ENCODE peak calls at places on chromosomes 5 and 9, in ten cellular contexts. One of them, this sample, is unnamed. For H3K36me3, the result is how much of the 10 kb centered on the place peaks cover.

GRCh38 chr5:160119142-160119904 is at the start of gene PWWP2A:
- DNase-seq in fibroblast of lung: peak
- DNase-seq in kidney: peak
- DNase-seq in CD8-positive, alpha-beta T cell: peak
- DNase-seq in heart left ventricle: peak
- DNase-seq in A673: peak
- DNase-seq in PC-3: peak
- DNase-seq in astrocyte: peak
- DNase-seq in psoas muscle: peak
- DNase-seq in right lobe of liver: peak
- DNase-seq in this sample: peak

GRCh38 chr5:73274870-73275756 is 102.1 kb downstream of the TMEM174 start:
- DNase-seq in fibroblast of lung: no peak
- DNase-seq in kidney: peak
- DNase-seq in CD8-positive, alpha-beta T cell: no peak
- DNase-seq in heart left ventricle: no peak
- DNase-seq in A673: no peak
- DNase-seq in PC-3: no peak
- DNase-seq in astrocyte: no peak
- DNase-seq in psoas muscle: peak
- DNase-seq in right lobe of liver: no peak
- DNase-seq in this sample: no peak

GRCh38 chr9:20419552-20419951 is 202.7 kb downstream of the MLLT3 start:
- DNase-seq in fibroblast of lung: no peak
- DNase-seq in kidney: no peak
- DNase-seq in CD8-positive, alpha-beta T cell: no peak
- DNase-seq in heart left ventricle: no peak
- DNase-seq in A673: no peak
- DNase-seq in PC-3: no peak
- DNase-seq in astrocyte: no peak
- DNase-seq in psoas muscle: no peak
- DNase-seq in right lobe of liver: no peak
- DNase-seq in this sample: no peak

GRCh38 chr9:70600479-70600878 is 186.0 kb upstream of the KLF9 start:
- DNase-seq in fibroblast of lung: peak
- DNase-seq in kidney: peak
- DNase-seq in CD8-positive, alpha-beta T cell: no peak
- DNase-seq in heart left ventricle: peak
- DNase-seq in A673: no peak
- DNase-seq in PC-3: no peak
- DNase-seq in astrocyte: peak
- DNase-seq in psoas muscle: peak
- DNase-seq in right lobe of liver: no peak
- DNase-seq in this sample: no peak

GRCh38 chr9:122205176-122205575 is 23.6 kb downstream of the LHX6 start:
- DNase-seq in fibroblast of lung: no peak
- DNase-seq in kidney: peak
- DNase-seq in CD8-positive, alpha-beta T cell: no peak
- DNase-seq in heart left ventricle: no peak
- DNase-seq in A673: no peak
- DNase-seq in PC-3: no peak
- DNase-seq in astrocyte: no peak
- DNase-seq in psoas muscle: no peak
- DNase-seq in right lobe of liver: no peak
- DNase-seq in this sample: no peak

GRCh38 chr9:3852545-3852944 is 326.7 kb upstream of the RFX3 start:
- DNase-seq in fibroblast of lung: no peak
- DNase-seq in kidney: no peak
- DNase-seq in CD8-positive, alpha-beta T cell: no peak
- DNase-seq in heart left ventricle: no peak
- DNase-seq in A673: no peak
- DNase-seq in PC-3: no peak
- DNase-seq in astrocyte: no peak
- DNase-seq in psoas muscle: no peak
- DNase-seq in right lobe of liver: no peak
- DNase-seq in this sample: no peak

GRCh38 chr9:4604678-4605095 is 57.4 kb upstream of the PLPP6 start:
- DNase-seq in fibroblast of lung: peak
- DNase-seq in kidney: no peak
- DNase-seq in CD8-positive, alpha-beta T cell: peak
- DNase-seq in heart left ventricle: peak
- DNase-seq in A673: peak
- DNase-seq in PC-3: peak
- DNase-seq in astrocyte: peak
- DNase-seq in psoas muscle: no peak
- DNase-seq in right lobe of liver: peak
- DNase-seq in this sample: peak

GRCh38 chr9:86732514-86732913 is 214.8 kb downstream of the GAS1 start:
- DNase-seq in fibroblast of lung: peak
- DNase-seq in kidney: no peak
- DNase-seq in CD8-positive, alpha-beta T cell: no peak
- DNase-seq in heart left ventricle: no peak
- DNase-seq in A673: peak
- DNase-seq in PC-3: peak
- DNase-seq in astrocyte: peak
- DNase-seq in psoas muscle: peak
- DNase-seq in right lobe of liver: no peak
- DNase-seq in this sample: peak

GRCh38 chr9:116099821-116100220 is 53.8 kb upstream of the PAPPA start:
- DNase-seq in fibroblast of lung: peak
- DNase-seq in kidney: no peak
- DNase-seq in CD8-positive, alpha-beta T cell: no peak
- DNase-seq in heart left ventricle: no peak
- DNase-seq in A673: no peak
- DNase-seq in PC-3: no peak
- DNase-seq in astrocyte: peak
- DNase-seq in psoas muscle: no peak
- DNase-seq in right lobe of liver: no peak
- DNase-seq in this sample: peak

GRCh38 chr5:1096792-1097191 is 15.1 kb downstream of the SLC12A7 start:
- DNase-seq in fibroblast of lung: no peak
- DNase-seq in kidney: no peak
- DNase-seq in CD8-positive, alpha-beta T cell: no peak
- DNase-seq in heart left ventricle: no peak
- DNase-seq in A673: peak
- DNase-seq in PC-3: no peak
- DNase-seq in astrocyte: no peak
- DNase-seq in psoas muscle: no peak
- DNase-seq in right lobe of liver: no peak
- DNase-seq in this sample: no peak

GRCh38 chr9:95004452-95005275 is 278.2 kb downstream of the AOPEP start:
- DNase-seq in fibroblast of lung: peak
- DNase-seq in kidney: peak
- DNase-seq in CD8-positive, alpha-beta T cell: peak
- DNase-seq in heart left ventricle: peak
- DNase-seq in A673: peak
- DNase-seq in PC-3: peak
- DNase-seq in astrocyte: no peak
- DNase-seq in psoas muscle: peak
- DNase-seq in right lobe of liver: peak
- DNase-seq in this sample: no peak

GRCh38 chr9:26245072-26245471 is 566.8 kb upstream of the TUSC1 start:
- DNase-seq in fibroblast of lung: no peak
- DNase-seq in kidney: no peak
- DNase-seq in CD8-positive, alpha-beta T cell: no peak
- DNase-seq in heart left ventricle: no peak
- DNase-seq in A673: no peak
- DNase-seq in PC-3: no peak
- DNase-seq in astrocyte: no peak
- DNase-seq in psoas muscle: no peak
- DNase-seq in right lobe of liver: no peak
- DNase-seq in this sample: no peak

DNA sequence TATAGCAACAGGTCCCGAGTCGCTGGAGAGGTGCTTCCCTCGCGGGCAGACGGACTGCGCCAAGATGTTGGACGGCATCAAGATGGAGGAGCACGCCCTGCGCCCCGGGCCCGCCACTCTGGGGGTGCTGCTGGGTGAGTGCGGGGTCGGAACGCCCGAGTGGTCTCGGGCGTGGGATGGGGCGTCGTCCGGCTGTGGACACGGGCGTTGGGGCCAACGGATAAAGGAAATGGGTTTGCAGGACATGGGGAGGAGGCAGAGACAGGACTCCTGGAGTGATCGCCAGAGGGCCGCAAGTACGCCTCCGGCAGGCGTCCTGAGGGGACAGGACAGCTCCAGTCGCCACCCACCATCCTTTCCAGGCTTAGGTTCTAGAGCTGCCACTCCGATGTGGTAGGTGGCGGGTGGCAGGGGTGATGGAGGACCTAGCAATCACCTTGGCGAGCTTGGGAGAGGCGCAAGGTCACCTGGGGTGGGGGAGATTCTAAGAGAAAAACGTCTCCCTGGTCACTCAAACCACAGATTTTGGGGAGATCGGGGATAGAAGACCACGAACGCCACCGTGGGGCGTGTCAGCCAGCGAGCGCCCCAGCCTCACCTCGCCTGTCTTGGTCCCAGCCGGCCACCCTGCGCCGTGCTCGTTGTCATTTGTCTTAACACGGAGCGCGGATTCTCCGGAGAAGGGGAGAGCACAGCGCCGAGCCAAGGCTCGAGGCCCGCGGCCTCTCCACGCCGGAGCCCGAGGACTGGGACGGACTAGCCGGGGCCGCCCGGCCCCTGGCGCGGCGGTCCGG is 924 bp downstream of the LMX1B start:
- DNase-seq in fibroblast of lung: no peak
- DNase-seq in kidney: peak
- DNase-seq in CD8-positive, alpha-beta T cell: no peak
- DNase-seq in heart left ventricle: no peak
- DNase-seq in A673: no peak
- DNase-seq in PC-3: no peak
- DNase-seq in astrocyte: no peak
- DNase-seq in psoas muscle: no peak
- DNase-seq in right lobe of liver: no peak
- DNase-seq in this sample: no peak
- H3K4me3 ChIP-seq in fibroblast of lung: no peak
- H3K4me3 ChIP-seq in kidney: no peak
- H3K4me3 ChIP-seq in CD8-positive, alpha-beta T cell: no peak
- H3K4me3 ChIP-seq in heart left ventricle: no peak
- H3K4me3 ChIP-seq in A673: no peak
- H3K4me3 ChIP-seq in PC-3: no peak
- H3K4me3 ChIP-seq in astrocyte: no peak
- H3K4me3 ChIP-seq in psoas muscle: peak
- H3K4me3 ChIP-seq in right lobe of liver: no peak
- H3K4me3 ChIP-seq in this sample: no peak

GRCh38 chr9:125431741-125432271 is 170.2 kb downstream of the GAPVD1 start:
- DNase-seq in fibroblast of lung: no peak
- DNase-seq in kidney: peak
- DNase-seq in CD8-positive, alpha-beta T cell: no peak
- DNase-seq in heart left ventricle: no peak
- DNase-seq in A673: no peak
- DNase-seq in PC-3: no peak
- DNase-seq in astrocyte: no peak
- DNase-seq in psoas muscle: peak
- DNase-seq in right lobe of liver: no peak
- DNase-seq in this sample: no peak
- TF ChIP-seq CTCF in fibroblast of lung: no peak
- TF ChIP-seq CTCF in kidney: no peak
- TF ChIP-seq CTCF in CD8-positive, alpha-beta T cell: no peak
- TF ChIP-seq CTCF in heart left ventricle: no peak
- TF ChIP-seq CTCF in A673: no peak
- TF ChIP-seq CTCF in PC-3: no peak
- TF ChIP-seq CTCF in astrocyte: no peak
- TF ChIP-seq CTCF in psoas muscle: no peak
- TF ChIP-seq CTCF in right lobe of liver: no peak
- TF ChIP-seq CTCF in this sample: no peak

DNA sequence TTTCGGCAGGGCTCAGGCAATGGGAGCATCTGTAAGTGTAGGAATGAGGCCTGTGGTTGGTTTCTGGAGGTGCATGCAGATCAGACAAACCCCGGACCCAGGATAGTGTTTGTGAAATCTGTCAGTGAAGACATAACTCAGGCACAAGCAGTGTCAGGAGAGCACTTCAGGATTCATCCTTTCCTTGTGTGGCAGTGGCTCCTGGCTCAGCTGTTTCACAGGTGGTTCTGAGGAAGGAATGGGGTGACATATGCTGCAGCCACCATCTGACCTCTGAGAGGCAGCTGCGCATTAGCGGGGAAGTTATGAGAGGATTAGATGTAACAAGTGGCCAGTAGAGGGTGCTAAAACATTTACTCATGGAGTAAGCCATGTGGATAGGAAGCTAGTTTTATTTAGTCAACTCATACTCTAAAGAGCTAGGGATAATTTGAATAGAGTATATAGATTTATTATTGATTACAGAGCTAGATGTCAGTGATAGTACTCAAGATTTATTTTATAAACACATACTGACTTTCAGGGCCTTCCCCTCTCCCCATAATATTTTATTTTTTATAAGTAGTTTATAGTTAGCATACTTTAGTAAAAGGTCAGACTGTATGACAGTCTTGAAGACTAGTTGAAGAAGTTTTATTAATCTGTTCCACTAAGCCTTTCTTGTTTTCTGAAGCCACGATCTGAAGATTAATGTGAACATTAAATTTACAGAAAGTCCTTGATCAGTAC is 28.4 kb downstream of the NNT start:
- DNase-seq in fibroblast of lung: peak
- DNase-seq in kidney: no peak
- DNase-seq in CD8-positive, alpha-beta T cell: peak
- DNase-seq in heart left ventricle: peak
- DNase-seq in A673: peak
- DNase-seq in PC-3: peak
- DNase-seq in astrocyte: peak
- DNase-seq in psoas muscle: peak
- DNase-seq in right lobe of liver: peak
- DNase-seq in this sample: peak
- H3K36me3 ChIP-seq in fibroblast of lung: under half
- H3K36me3 ChIP-seq in kidney: under half
- H3K36me3 ChIP-seq in CD8-positive, alpha-beta T cell: under half
- H3K36me3 ChIP-seq in heart left ventricle: under half
- H3K36me3 ChIP-seq in A673: under half
- H3K36me3 ChIP-seq in PC-3: under half
- H3K36me3 ChIP-seq in astrocyte: under half
- H3K36me3 ChIP-seq in psoas muscle: under half
- H3K36me3 ChIP-seq in right lobe of liver: under half
- H3K36me3 ChIP-seq in this sample: under half

DNA sequence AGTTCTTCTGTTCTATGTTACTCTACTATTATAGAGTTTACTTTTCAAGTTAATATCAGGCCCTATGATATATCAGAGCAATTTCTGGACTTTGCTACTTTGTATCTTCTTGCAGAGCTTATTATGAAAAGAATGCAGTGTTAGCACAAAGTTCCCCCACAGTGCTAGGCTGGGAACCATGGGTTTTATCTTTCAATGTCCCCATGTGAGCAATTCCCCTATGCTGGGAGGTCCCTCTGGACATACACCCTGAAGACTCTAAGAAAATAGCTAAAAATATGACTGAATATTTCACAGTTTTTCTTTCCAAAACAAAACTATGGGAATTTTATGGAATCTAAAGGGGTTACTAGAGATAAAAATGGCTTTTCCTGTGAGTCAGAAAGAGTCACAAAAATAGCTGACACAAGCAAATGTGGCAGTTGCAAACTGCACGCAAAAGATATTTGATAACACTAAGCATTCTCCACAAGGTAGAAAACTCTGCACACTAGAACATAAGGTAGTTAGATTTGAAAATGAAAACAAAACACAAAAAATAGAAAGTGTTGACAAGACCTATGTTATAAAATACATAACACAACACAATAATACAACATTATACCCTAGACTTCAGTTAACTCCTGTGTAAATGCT is 487.5 kb upstream of the GRIN3A start:
- DNase-seq in fibroblast of lung: no peak
- DNase-seq in kidney: no peak
- DNase-seq in CD8-positive, alpha-beta T cell: no peak
- DNase-seq in heart left ventricle: no peak
- DNase-seq in A673: no peak
- DNase-seq in PC-3: no peak
- DNase-seq in astrocyte: no peak
- DNase-seq in psoas muscle: no peak
- DNase-seq in right lobe of liver: no peak
- DNase-seq in this sample: no peak
- H3K4me3 ChIP-seq in fibroblast of lung: no peak
- H3K4me3 ChIP-seq in kidney: no peak
- H3K4me3 ChIP-seq in CD8-positive, alpha-beta T cell: no peak
- H3K4me3 ChIP-seq in heart left ventricle: no peak
- H3K4me3 ChIP-seq in A673: no peak
- H3K4me3 ChIP-seq in PC-3: no peak
- H3K4me3 ChIP-seq in astrocyte: no peak
- H3K4me3 ChIP-seq in psoas muscle: no peak
- H3K4me3 ChIP-seq in right lobe of liver: no peak
- H3K4me3 ChIP-seq in this sample: no peak

This sample was measured in bronchial epithelial cell.